ENCODE peak calls at places on chromosomes 5 and 9, in nine cellular contexts. V is CD8-positive, alpha-beta memory T cell; F is cerebellar nuclear complex; D is activated T-helper 2 cell treated with anti-CD3 and anti-CD28 coated beads, Interferon-gamma antibody, Interleukin-2, Interleukin-4, amounts not matched to agents 10 μg/mL and 5 μg/mL and 100 μg/mL, durations not matched to agents 14 hours and 24 hours and 36 hours; L is stimulated activated naive CD8-positive, alpha-beta T cell treated with anti-CD3 and anti-CD28 coated beads, Interleukin-15, Interleukin-2, amounts not matched to agents 100 U/mL and 50 U/mL, for 24 hours; C is NCI-H1092 treated with DMSO at 0.1 percent for 48 hours; O is tibial nerve; X is neural crest cell; M is GM20000. P is an unnamed sample.

GRCh38 chr9:93236541-93237206 is 52.7 kb downstream of the WNK2 start:
- DNase-seq in D (no peak), V (no peak), F (no peak), O (no peak), C (no peak), L (no peak), M (no peak), X (no peak), P (no peak)

GRCh38 chr9:95363051-95363841 is 45.7 kb upstream of the FANCC start:
- DNase-seq in L (no peak), V (no peak), C (no peak), M (no peak), F (no peak), O (no peak), D (no peak), X (no peak), P (peak)

GRCh38 chr5:146805099-146805498 is 73.5 kb downstream of the PPP2R2B start:
- DNase-seq in C (no peak), F (no peak), V (no peak), L (no peak), X (no peak), M (no peak), O (no peak), D (no peak), P (peak)

GRCh38 chr5:58739051-58739450 is 156.2 kb downstream of the RAB3C start:
- DNase-seq in F (no peak), V (no peak), X (no peak), D (no peak), M (no peak), C (no peak), L (no peak), O (no peak), P (no peak)

GRCh38 chr5:163894645-163895044 is 389.2 kb downstream of the MAT2B start:
- DNase-seq in C (no peak), O (no peak), V (no peak), L (no peak), F (no peak), X (no peak), D (no peak), M (no peak), P (no peak)

GRCh38 chr5:124456244-124456643 is 290.2 kb downstream of the ZNF608 start:
- DNase-seq in C (no peak), L (no peak), X (no peak), F (no peak), D (no peak), O (no peak), M (no peak), V (no peak), P (no peak)

GRCh38 chr5:121218086-121218485 is 633.6 kb upstream of the FTMT start:
- DNase-seq in V (no peak), C (no peak), L (no peak), D (no peak), M (no peak), X (no peak), O (no peak), F (no peak), P (no peak)

GRCh38 chr9:5631021-5631420 is 2.1 kb downstream of the RIC1 start:
- DNase-seq in F (no peak), D (no peak), L (no peak), X (no peak), O (no peak), V (no peak), C (no peak), M (no peak), P (no peak)

GRCh38 chr5:180067986-180068385 is 3.6 kb downstream of the RNF130 start:
- DNase-seq in M (no peak), L (no peak), V (no peak), X (no peak), O (no peak), C (no peak), F (no peak), D (no peak), P (no peak)

GRCh38 chr5:166571668-166572067 is 1719.8 kb upstream of the WWC1 start:
- DNase-seq in O (no peak), C (no peak), L (no peak), F (no peak), X (no peak), D (no peak), M (no peak), V (no peak), P (no peak)

GRCh38 chr9:35729700-35730485 is 2.1 kb downstream of the TLN1 start:
- DNase-seq in C (no peak), X (no peak), V (peak), O (peak), D (no peak), L (peak), M (peak), F (no peak), P (peak)

GRCh38 chr9:5499889-5500398 is 10.4 kb upstream of the PDCD1LG2 start:
- DNase-seq in M (no peak), V (no peak), L (no peak), O (peak), X (no peak), D (no peak), C (peak), F (no peak), P (no peak)

GRCh38 chr5:588406-588995 is 23.6 kb upstream of the CEP72 start:
- DNase-seq in D (no peak), O (no peak), F (no peak), V (no peak), M (no peak), C (no peak), L (no peak), X (no peak), P (no peak)

GRCh38 chr5:37769108-37769507 is 70.7 kb downstream of the GDNF start:
- DNase-seq in L (no peak), V (no peak), O (no peak), X (no peak), D (no peak), F (no peak), M (no peak), C (no peak), P (no peak)

GRCh38 chr9:72133365-72134035 is 15.7 kb upstream of the GDA start:
- DNase-seq in C (no peak), L (no peak), X (no peak), O (no peak), F (no peak), V (no peak), D (no peak), M (no peak), P (no peak)

GRCh38 chr5:157494178-157494830 is 34.3 kb downstream of the NIPAL4 start:
- DNase-seq in V (no peak), L (no peak), C (no peak), O (no peak), M (peak), X (no peak), D (no peak), F (no peak), P (no peak)

GRCh38 chr9:33116855-33117254 is 40.4 kb upstream of the SMU1 start:
- DNase-seq in X (no peak), C (no peak), D (no peak), O (no peak), L (no peak), M (no peak), V (no peak), F (no peak), P (no peak)

GRCh38 chr9:118729981-118730380 is 639.3 kb downstream of the BRINP1 start:
- DNase-seq in D (no peak), V (no peak), O (no peak), X (no peak), C (no peak), F (no peak), M (no peak), L (no peak), P (no peak)

GRCh38 chr5:141713616-141714309 is 31.7 kb upstream of the ARAP3 start:
- DNase-seq in F (no peak), X (no peak), C (no peak), L (no peak), V (no peak), M (no peak), D (no peak), O (no peak), P (no peak)

GRCh38 chr5:31133488-31133887 is 60.0 kb upstream of the CDH6 start:
- DNase-seq in X (no peak), D (no peak), O (no peak), F (no peak), L (no peak), M (no peak), C (no peak), V (no peak), P (no peak)

GRCh38 chr5:3412146-3412545 is 183.5 kb upstream of the IRX1 start:
- DNase-seq in D (no peak), F (no peak), M (no peak), V (no peak), C (no peak), L (no peak), O (no peak), X (no peak), P (no peak)

GRCh38 chr9:70411141-70411929 is 3.1 kb downstream of the KLF9 start:
- DNase-seq in V (peak), D (no peak), C (peak), X (no peak), L (peak), M (peak), F (no peak), O (peak), P (no peak)

GRCh38 chr5:82387041-82387818 is 109.1 kb upstream of the RPS23 start:
- DNase-seq in V (no peak), C (peak), L (no peak), M (no peak), X (no peak), F (no peak), D (no peak), O (no peak), P (peak)

GRCh38 chr9:133727876-133728441 is 10.2 kb downstream of the SARDH start:
- DNase-seq in X (no peak), L (no peak), O (no peak), D (no peak), F (no peak), C (no peak), M (no peak), V (no peak), P (no peak)

GRCh38 chr5:32810812-32811211 is 99.7 kb downstream of the NPR3 start:
- DNase-seq in O (peak), L (no peak), D (no peak), V (no peak), M (no peak), C (no peak), X (no peak), F (no peak), P (no peak)

GRCh38 chr9:132892383-132892782 is 13.7 kb downstream of the SPACA9 start:
- DNase-seq in L (no peak), F (no peak), O (no peak), M (no peak), D (no peak), C (no peak), X (no peak), V (no peak), P (no peak)

GRCh38 chr5:172719211-172719610 is 51.8 kb downstream of the DUSP1 start:
- DNase-seq in X (no peak), V (no peak), M (no peak), D (no peak), C (no peak), F (no peak), O (no peak), L (no peak), P (no peak)

GRCh38 chr9:76687861-76688374 is 76.3 kb upstream of the PCA3 start:
- DNase-seq in V (no peak), F (no peak), D (no peak), L (peak), X (no peak), O (no peak), C (no peak), M (no peak), P (peak)

GRCh38 chr5:55511010-55511409 is 23.8 kb downstream of the PLPP1 start:
- DNase-seq in M (no peak), L (no peak), O (no peak), V (no peak), C (no peak), F (no peak), D (no peak), X (no peak), P (no peak)

GRCh38 chr9:130906727-130907416 is 10.3 kb upstream of the QRFP start:
- DNase-seq in D (no peak), V (no peak), C (no peak), X (no peak), M (no peak), O (no peak), L (no peak), F (no peak), P (peak)

GRCh38 chr9:23686257-23686656 is 139.8 kb downstream of the ELAVL2 start:
- DNase-seq in M (no peak), F (no peak), X (no peak), O (no peak), V (no peak), D (no peak), L (no peak), C (no peak), P (no peak)

GRCh38 chr5:180343110-180343845 is 9.9 kb downstream of the GFPT2 start:
- DNase-seq in V (no peak), M (no peak), X (no peak), F (no peak), L (no peak), O (no peak), C (peak), D (no peak), P (no peak)

P was measured in NCI-H146.